ENCODE peak calls at places on chromosomes 6 and 20, in eight cellular contexts. Q is activated T-cell treated with anti-CD3 and anti-CD28 coated beads for 48 hours, J is MCF 10A, O is HCT116, X is SJSA1, B is breast epithelium, P is T-helper 1 cell, C is endothelial cell. D is an unnamed sample.
A peak's percentile ranks its signal among the peaks of the same experiment; 100 is the strongest.

GRCh38 chr6:56540232-56540631 is 102.5 kb downstream of the DST start:
- DNase-seq in X (no peak), P (no peak), C (no peak), O (no peak), Q (no peak), B (no peak), J (no peak), D (no peak)

GRCh38 chr6:34730006-34730405 is 27.3 kb upstream of the SNRPC start:
- DNase-seq in O (no peak), X (no peak), B (no peak), C (no peak), P (no peak), Q (no peak), J (no peak), D (no peak)

GRCh38 chr20:18363708-18364107 is 75.4 kb downstream of the ZNF133 start:
- DNase-seq in C (no peak), P (no peak), O (no peak), J (no peak), B (no peak), Q (no peak), X (no peak), D (no peak)

GRCh38 chr20:46698788-46699187 is 9.5 kb upstream of the TP53RK start:
- DNase-seq in J (no peak), O (no peak), X (no peak), Q (no peak), C (no peak), P (no peak), B (no peak), D (no peak)

GRCh38 chr6:169671563-169671962 is 30.3 kb downstream of the WDR27 start:
- DNase-seq in O (no peak), B (no peak), X (no peak), C (no peak), P (no peak), J (no peak), Q (no peak), D (no peak)

GRCh38 chr6:44002591-44003344 is 124.5 kb downstream of the MRPL14 start:
- DNase-seq in O (no peak), Q (peak; percentile 70), C (peak; percentile 43), B (peak; percentile 69), X (no peak), P (peak; percentile 34), J (no peak), D (peak; percentile 40)

GRCh38 chr6:45987866-45988265 is 27.8 kb downstream of the CLIC5 start:
- DNase-seq in J (no peak), C (no peak), Q (no peak), X (no peak), P (no peak), O (no peak), B (no peak), D (no peak)

GRCh38 chr6:30707281-30707850 is 9.7 kb downstream of the MDC1 start:
- DNase-seq in Q (no peak), C (no peak), X (no peak), J (peak; percentile 75), P (no peak), O (no peak), B (no peak), D (no peak)

GRCh38 chr20:37980876-37981275 is 52.4 kb downstream of the TTI1 start:
- DNase-seq in J (no peak), O (no peak), X (no peak), Q (no peak), P (no peak), C (no peak), B (no peak), D (no peak)

GRCh38 chr6:159252955-159253508 is 83.8 kb downstream of the FNDC1 start:
- DNase-seq in P (no peak), Q (no peak), C (peak; percentile 12), B (no peak), O (peak; percentile 33), X (peak; percentile 46), J (peak; percentile 74), D (no peak)

GRCh38 chr6:131250121-131250520 is 114.9 kb downstream of the AKAP7 start:
- DNase-seq in B (no peak), O (no peak), C (peak; percentile 21), Q (no peak), P (no peak), X (peak; percentile 6), J (no peak), D (no peak)

GRCh38 chr6:54847799-54848597 is 1.4 kb downstream of the FAM83B start:
- DNase-seq in P (no peak), B (no peak), X (no peak), Q (no peak), C (no peak), O (peak; percentile 32), J (peak; percentile 96), D (no peak)

GRCh38 chr6:5999688-6000608 is 6.8 kb downstream of the NRN1 start:
- DNase-seq in X (no peak), C (peak; percentile 43), J (no peak), P (no peak), O (no peak), B (no peak), Q (no peak), D (no peak)

GRCh38 chr6:170024940-170025339 is 265.9 kb downstream of the DLL1 start:
- DNase-seq in X (no peak), C (no peak), B (peak; percentile 48), Q (no peak), J (peak; percentile 65), O (no peak), P (no peak), D (no peak)

GRCh38 chr20:5751856-5752255 is 1.7 kb downstream of the SHLD1 start:
- DNase-seq in B (no peak), Q (no peak), C (no peak), J (no peak), P (no peak), O (no peak), X (no peak), D (no peak)

GRCh38 chr6:79263366-79263765 is 28.9 kb upstream of the HMGN3 start:
- DNase-seq in X (no peak), B (no peak), P (no peak), O (no peak), C (no peak), J (no peak), Q (no peak), D (no peak)

GRCh38 chr6:110999634-111000270 is 17.9 kb downstream of the RPF2 start:
- DNase-seq in B (no peak), J (peak; percentile 35), P (no peak), X (peak; percentile 33), Q (no peak), O (no peak), C (no peak), D (no peak)

GRCh38 chr20:34083137-34083536 is 28.9 kb downstream of the EIF2S2 start:
- DNase-seq in J (peak; percentile 96), Q (no peak), B (no peak), C (no peak), X (no peak), P (no peak), O (no peak), D (no peak)

GRCh38 chr6:1162367-1163275 is 149.3 kb upstream of the FOXQ1 start:
- DNase-seq in B (no peak), C (no peak), P (no peak), O (no peak), X (peak; percentile 25), Q (no peak), J (no peak), D (no peak)

GRCh38 chr6:51571168-51571567 is 516.2 kb downstream of the PKHD1 start:
- DNase-seq in C (no peak), O (no peak), B (no peak), J (peak; percentile 28), X (no peak), P (no peak), Q (no peak), D (no peak)

GRCh38 chr6:91221072-91221471 is 634.2 kb upstream of the MAP3K7 start:
- DNase-seq in P (no peak), X (no peak), B (no peak), O (no peak), J (peak; percentile 11), C (no peak), Q (no peak), D (no peak)

D was measured in activated T-helper 9 cell treated with anti-CD3 and anti-CD28 coated beads, Interleukin-2, amount 50 U/mL, for 16 hours.